ENCODE peak calls at places on chromosomes 16 and 17, in eight cellular contexts. One of them, this sample, is unnamed.
A peak's percentile ranks its signal among the peaks of the same experiment; 100 is the strongest.

GRCh38 chr16:65832269-65832668 is 534.2 kb upstream of the CDH5 start:
- DNase-seq in activated naive CD4-positive, alpha-beta T cell treated with anti-CD3 and anti-CD28 coated beads, Interleukin-2, amount 10 ng/mL, durations not matched to agents 7 days and 5 days: no peak
- DNase-seq in activated T-helper 1 cell treated with anti-CD3 and anti-CD28 coated beads, Interleukin-2, amount 50 U/mL, for 16 hours: no peak
- DNase-seq in AG08395: no peak
- DNase-seq in endodermal cell: no peak
- DNase-seq in GM20000: no peak
- DNase-seq in NCI-H146: no peak
- DNase-seq in HT-29: no peak
- DNase-seq in this sample: no peak

GRCh38 chr16:4733747-4734062 is 366 bp downstream of the ANKS3 start:
- DNase-seq in activated naive CD4-positive, alpha-beta T cell treated with anti-CD3 and anti-CD28 coated beads, Interleukin-2, amount 10 ng/mL, durations not matched to agents 7 days and 5 days: peak; percentile 51
- DNase-seq in activated T-helper 1 cell treated with anti-CD3 and anti-CD28 coated beads, Interleukin-2, amount 50 U/mL, for 16 hours: no peak
- DNase-seq in AG08395: no peak
- DNase-seq in endodermal cell: no peak
- DNase-seq in GM20000: no peak
- DNase-seq in NCI-H146: peak; percentile 76
- DNase-seq in HT-29: no peak
- DNase-seq in this sample: no peak

GRCh38 chr17:18991531-18992315 is 12.8 kb downstream of the FAM83G start:
- DNase-seq in activated naive CD4-positive, alpha-beta T cell treated with anti-CD3 and anti-CD28 coated beads, Interleukin-2, amount 10 ng/mL, durations not matched to agents 7 days and 5 days: no peak
- DNase-seq in activated T-helper 1 cell treated with anti-CD3 and anti-CD28 coated beads, Interleukin-2, amount 50 U/mL, for 16 hours: no peak
- DNase-seq in AG08395: no peak
- DNase-seq in endodermal cell: no peak
- DNase-seq in GM20000: no peak
- DNase-seq in NCI-H146: no peak
- DNase-seq in HT-29: no peak
- DNase-seq in this sample: no peak

GRCh38 chr17:58316260-58316960 is 12.2 kb downstream of the TSPOAP1 start:
- DNase-seq in activated naive CD4-positive, alpha-beta T cell treated with anti-CD3 and anti-CD28 coated beads, Interleukin-2, amount 10 ng/mL, durations not matched to agents 7 days and 5 days: no peak
- DNase-seq in activated T-helper 1 cell treated with anti-CD3 and anti-CD28 coated beads, Interleukin-2, amount 50 U/mL, for 16 hours: no peak
- DNase-seq in AG08395: no peak
- DNase-seq in endodermal cell: peak; percentile 47
- DNase-seq in GM20000: no peak
- DNase-seq in NCI-H146: no peak
- DNase-seq in HT-29: no peak
- DNase-seq in this sample: no peak

GRCh38 chr16:86608301-86608747 is 30.0 kb downstream of the FOXL1 start:
- DNase-seq in activated naive CD4-positive, alpha-beta T cell treated with anti-CD3 and anti-CD28 coated beads, Interleukin-2, amount 10 ng/mL, durations not matched to agents 7 days and 5 days: no peak
- DNase-seq in activated T-helper 1 cell treated with anti-CD3 and anti-CD28 coated beads, Interleukin-2, amount 50 U/mL, for 16 hours: no peak
- DNase-seq in AG08395: no peak
- DNase-seq in endodermal cell: no peak
- DNase-seq in GM20000: no peak
- DNase-seq in NCI-H146: no peak
- DNase-seq in HT-29: no peak
- DNase-seq in this sample: no peak

GRCh38 chr17:8125947-8126305 is 2.0 kb upstream of the HES7 start:
- DNase-seq in activated naive CD4-positive, alpha-beta T cell treated with anti-CD3 and anti-CD28 coated beads, Interleukin-2, amount 10 ng/mL, durations not matched to agents 7 days and 5 days: no peak
- DNase-seq in activated T-helper 1 cell treated with anti-CD3 and anti-CD28 coated beads, Interleukin-2, amount 50 U/mL, for 16 hours: no peak
- DNase-seq in AG08395: no peak
- DNase-seq in endodermal cell: peak; percentile 88
- DNase-seq in GM20000: no peak
- DNase-seq in NCI-H146: peak; percentile 60
- DNase-seq in HT-29: peak; percentile 36
- DNase-seq in this sample: no peak

GRCh38 chr16:2282866-2283555 is 15.1 kb upstream of the RNPS1 start:
- DNase-seq in activated naive CD4-positive, alpha-beta T cell treated with anti-CD3 and anti-CD28 coated beads, Interleukin-2, amount 10 ng/mL, durations not matched to agents 7 days and 5 days: no peak
- DNase-seq in activated T-helper 1 cell treated with anti-CD3 and anti-CD28 coated beads, Interleukin-2, amount 50 U/mL, for 16 hours: no peak
- DNase-seq in AG08395: no peak
- DNase-seq in endodermal cell: peak; percentile 38
- DNase-seq in GM20000: no peak
- DNase-seq in NCI-H146: no peak
- DNase-seq in HT-29: no peak
- DNase-seq in this sample: no peak

GRCh38 chr17:57576744-57577143 is 168.4 kb downstream of the CCDC182 start:
- DNase-seq in activated naive CD4-positive, alpha-beta T cell treated with anti-CD3 and anti-CD28 coated beads, Interleukin-2, amount 10 ng/mL, durations not matched to agents 7 days and 5 days: no peak
- DNase-seq in activated T-helper 1 cell treated with anti-CD3 and anti-CD28 coated beads, Interleukin-2, amount 50 U/mL, for 16 hours: no peak
- DNase-seq in AG08395: no peak
- DNase-seq in endodermal cell: no peak
- DNase-seq in GM20000: no peak
- DNase-seq in NCI-H146: no peak
- DNase-seq in HT-29: no peak
- DNase-seq in this sample: no peak

GRCh38 chr17:48593840-48594411 is 347 bp upstream of the HOXB5 start:
- DNase-seq in activated naive CD4-positive, alpha-beta T cell treated with anti-CD3 and anti-CD28 coated beads, Interleukin-2, amount 10 ng/mL, durations not matched to agents 7 days and 5 days: peak; percentile 84
- DNase-seq in activated T-helper 1 cell treated with anti-CD3 and anti-CD28 coated beads, Interleukin-2, amount 50 U/mL, for 16 hours: peak; percentile 63
- DNase-seq in AG08395: peak; percentile 81
- DNase-seq in endodermal cell: peak; percentile 99
- DNase-seq in GM20000: peak; percentile 93
- DNase-seq in NCI-H146: peak; percentile 83
- DNase-seq in HT-29: no peak
- DNase-seq in this sample: no peak

This sample was measured in NCI-H1048.